ENCODE peak calls at places on chromosomes 16 and 17, in six cellular contexts. U, E, O, H, Z and F are unnamed samples.
A peak's percentile ranks its signal among the peaks of the same experiment; 100 is the strongest.

GRCh38 chr17:42414782-42415409 is 8.2 kb downstream of the CAVIN1 start:
- DNase-seq in E (no peak), O (no peak), H (no peak), Z (no peak), U (no peak), F (no peak)

GRCh38 chr16:3121843-3122467 is 9.6 kb downstream of the ZNF205 start:
- DNase-seq in O (no peak), H (no peak), Z (peak; percentile 73), U (no peak), E (no peak), F (no peak)

GRCh38 chr17:81652901-81653771 is 3.2 kb downstream of the PDE6G start:
- DNase-seq in H (no peak), Z (no peak), E (no peak), O (no peak), U (no peak), F (no peak)

GRCh38 chr16:18024566-18024965 is 312.0 kb downstream of the NPIPA8 start:
- DNase-seq in U (no peak), H (no peak), O (no peak), Z (no peak), E (no peak), F (no peak)

GRCh38 chr17:50571681-50572080 is 11.2 kb downstream of the CACNA1G start:
- DNase-seq in Z (no peak), E (no peak), U (no peak), O (no peak), H (no peak), F (no peak)

GRCh38 chr16:69772560-69773254 is 10.6 kb downstream of the WWP2 start:
- DNase-seq in O (no peak), H (no peak), E (no peak), U (no peak), Z (no peak), F (no peak)

GRCh38 chr16:11556945-11557720 is 29.6 kb downstream of the LITAF start:
- DNase-seq in H (no peak), U (no peak), Z (no peak), E (no peak), O (no peak), F (no peak)

GRCh38 chr16:58492735-58493134 is 7.2 kb upstream of the NDRG4 start:
- DNase-seq in O (no peak), E (no peak), Z (no peak), H (no peak), U (no peak), F (no peak)

GRCh38 chr17:3017936-3018335 is 45.5 kb downstream of the OR1D5 start:
- DNase-seq in Z (no peak), H (no peak), U (no peak), E (no peak), O (no peak), F (no peak)

GRCh38 chr17:7992516-7992915 is 9.9 kb upstream of the GUCY2D start:
- DNase-seq in E (peak; percentile 62), U (no peak), Z (peak; percentile 32), O (no peak), H (no peak), F (no peak)

GRCh38 chr17:7992924-7993323 is 9.5 kb upstream of the GUCY2D start:
- DNase-seq in Z (no peak), O (peak; percentile 24), E (no peak), U (no peak), H (no peak), F (no peak)

GRCh38 chr17:7987112-7987893 is 15.1 kb upstream of the GUCY2D start:
- DNase-seq in H (no peak), O (peak; percentile 42), U (no peak), Z (peak; percentile 53), E (peak; percentile 27), F (no peak)

GRCh38 chr17:7988750-7989178 is 13.7 kb upstream of the GUCY2D start:
- DNase-seq in O (peak; percentile 42), H (no peak), U (peak; percentile 45), E (peak; percentile 86), Z (peak; percentile 92), F (no peak)

GRCh38 chr17:7989781-7990655 is 12.4 kb upstream of the GUCY2D start:
- DNase-seq in U (peak; percentile 88), H (peak; percentile 74), E (peak; percentile 44), Z (peak; percentile 64), O (peak; percentile 83), F (no peak)
- H3K4me3 ChIP-seq in U (no peak overlapping the region), H (peak overlapping the region; percentile 41), E (peak overlapping the region; percentile 59), Z (peak overlapping the region; percentile 62), O (peak overlapping the region; percentile 56), F (peak overlapping the region; percentile 66)

GRCh38 chr16:27428035-27428785 is 26.2 kb downstream of the IL21R start:
- DNase-seq in H (no peak), U (no peak), E (no peak), O (peak; percentile 29), Z (no peak), F (no peak)
- TF ChIP-seq CTCF in H (no peak), U (no peak), E (peak; percentile 3), O (peak; percentile 6), Z (no peak), F (no peak)

GRCh38 chr17:32487460-32488176 is 825 bp downstream of the CDK5R1 start:
- DNase-seq in H (peak; percentile 17), U (no peak), Z (no peak), E (no peak), O (no peak), F (no peak)
- H3K4me3 ChIP-seq in H (peak overlapping the region; percentile 41), U (peak overlapping the region; percentile 36), Z (peak overlapping the region; percentile 48), E (peak overlapping the region; percentile 91), O (peak overlapping the region; percentile 31), F (peak overlapping the region; percentile 60)

DNA sequence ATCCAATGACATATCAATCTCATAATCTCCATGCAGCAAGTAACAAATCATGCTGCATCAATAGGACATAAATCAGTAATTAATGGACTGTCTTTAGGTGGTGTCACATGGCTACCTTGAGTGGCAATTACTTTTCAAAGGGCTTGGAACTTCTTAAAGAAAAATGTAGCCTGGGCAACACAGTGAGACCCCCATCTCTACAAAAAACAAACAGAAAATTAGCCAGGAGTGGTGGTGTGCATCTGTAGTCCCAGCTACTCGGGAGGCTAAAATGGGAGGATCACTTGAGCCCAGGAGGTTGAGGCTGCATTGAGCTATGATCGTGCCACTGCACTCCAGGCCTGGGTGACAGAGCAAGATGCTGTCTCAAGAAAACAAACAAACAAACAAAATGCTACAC is 23.6 kb upstream of the ERN1 start:
- DNase-seq in E (no peak), H (no peak), Z (no peak), U (no peak), O (no peak), F (no peak)
- TF ChIP-seq CTCF in E (no peak), H (no peak), Z (no peak), U (no peak), O (no peak), F (no peak)

DNA sequence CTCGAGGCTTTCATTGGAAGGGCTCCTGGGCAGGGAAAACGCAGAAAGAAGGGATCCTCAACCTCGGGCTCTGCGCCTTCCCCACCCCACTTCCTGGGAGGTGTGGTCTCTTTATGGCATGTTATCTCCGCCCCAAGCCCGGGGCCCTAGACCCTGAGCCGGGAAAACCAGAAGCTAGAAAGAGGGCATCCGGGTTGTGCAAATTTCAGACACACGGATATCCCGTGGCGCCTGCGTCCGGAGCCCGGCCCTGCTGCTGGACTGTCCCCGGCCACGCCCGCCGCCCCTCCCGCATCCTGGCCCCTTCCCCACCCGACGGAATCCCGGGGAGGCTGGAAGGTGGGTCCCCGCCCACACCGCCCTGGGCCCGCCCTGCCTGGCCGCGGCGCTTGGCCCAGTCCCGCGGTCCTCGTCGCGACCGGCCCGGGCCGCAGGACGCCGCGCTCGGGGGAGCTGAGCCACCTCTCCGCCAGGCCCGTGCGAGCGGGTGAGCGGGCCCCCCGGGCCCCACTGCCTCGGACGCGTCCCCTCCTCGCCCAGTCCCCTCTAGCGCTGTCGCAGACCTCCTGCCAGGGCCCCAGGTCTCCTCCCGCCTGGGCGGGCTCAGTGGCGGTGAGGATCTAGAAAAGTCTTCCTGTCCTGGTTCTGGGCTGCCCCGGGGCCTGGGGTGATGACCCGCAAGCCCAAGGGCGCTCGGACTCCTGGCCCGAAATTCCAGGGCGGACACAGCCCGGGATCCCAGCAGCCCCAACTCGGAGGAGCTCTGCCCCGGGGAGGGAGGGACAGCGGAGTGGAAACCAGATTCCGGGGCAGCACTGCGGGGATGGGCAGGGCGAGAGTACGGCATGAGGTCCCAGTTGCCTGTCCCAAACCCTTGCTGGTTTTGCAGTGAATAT is at the start of gene SLC16A5:
- DNase-seq in Z (peak; percentile 84), U (peak; percentile 65), E (peak; percentile 55), H (peak; percentile 80), O (peak; percentile 85), F (no peak)
- H3K4me3 ChIP-seq in Z (peak within 1 kb of the TSS; percentile 58), U (no peak within 1 kb of the TSS), E (peak within 1 kb of the TSS; percentile 37), H (peak within 1 kb of the TSS; percentile 72), O (peak within 1 kb of the TSS; percentile 31), F (peak within 1 kb of the TSS; percentile 69)

GRCh38 chr16:67104061-67104460 is 5.7 kb upstream of the PHAF1 start:
- DNase-seq in U (peak; percentile 17), O (no peak), Z (peak; percentile 43), E (peak; percentile 23), H (no peak), F (no peak)
- TF ChIP-seq CTCF in U (peak; percentile 30), O (peak; percentile 37), Z (peak; percentile 51), E (peak; percentile 44), H (no peak), F (peak; percentile 38)

DNA sequence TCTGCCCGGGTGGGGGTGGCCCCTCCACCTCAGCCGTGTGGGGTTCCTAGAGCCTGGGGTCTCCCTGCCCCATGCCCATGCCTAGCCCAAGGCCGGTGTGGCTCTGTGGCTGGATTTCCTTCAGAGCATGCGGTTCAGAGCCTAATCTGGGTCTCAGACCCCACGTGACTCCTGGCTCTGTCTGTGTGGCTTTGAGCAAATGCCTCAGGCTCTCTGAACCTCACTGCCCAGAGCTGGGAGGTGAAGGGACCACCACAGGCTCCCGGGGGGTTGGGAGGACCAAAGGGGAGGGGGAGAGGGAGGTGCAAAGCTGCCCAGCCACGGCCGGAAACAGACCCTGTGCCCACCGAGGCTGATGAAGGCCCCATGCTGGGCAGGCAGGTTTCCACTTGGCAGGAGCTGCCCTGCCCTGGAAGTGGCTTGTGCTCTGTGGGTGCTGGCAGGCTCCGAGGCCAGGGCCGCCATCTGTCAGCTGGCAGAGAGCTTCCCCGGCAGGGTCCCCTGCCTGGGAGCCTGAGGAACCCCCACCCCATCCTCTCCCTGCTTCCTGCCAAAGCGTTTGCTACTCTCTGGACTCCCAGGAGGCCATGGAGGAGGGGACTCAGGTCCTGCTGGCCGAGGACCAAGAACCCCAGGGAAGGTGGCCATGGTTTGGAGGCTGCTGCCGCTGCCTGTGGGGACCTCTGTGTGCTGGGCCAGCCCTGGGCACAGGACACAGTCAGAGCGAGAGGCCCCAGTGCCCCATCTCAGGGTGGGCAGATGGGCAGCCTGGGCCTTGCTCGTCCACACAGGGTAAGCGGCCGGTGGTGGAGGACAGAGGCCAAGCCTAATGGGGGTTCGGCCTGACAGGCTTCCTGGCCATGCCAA is 4.0 kb downstream of the CDH15 start:
- DNase-seq in Z (no peak), H (no peak), E (no peak), U (no peak), O (no peak), F (no peak)
- H3K4me3 ChIP-seq in Z (no peak overlapping the region), H (no peak overlapping the region), E (no peak overlapping the region), U (no peak overlapping the region), O (no peak overlapping the region), F (no peak overlapping the region)